ENCODE peak calls at places on chromosomes 12 and 14, in six cellular contexts. One of them, this sample, is unnamed.

GRCh38 chr12:100267603-100268281 is 765 bp downstream of the SCYL2 start:
- DNase-seq in IMR-90: peak
- DNase-seq in CD8-positive, alpha-beta T cell: no peak
- DNase-seq in right atrium auricular region: no peak
- DNase-seq in osteoblast: no peak
- DNase-seq in fibroblast of the aortic adventitia: peak
- DNase-seq in this sample: peak

GRCh38 chr14:99568567-99569560 is 35.1 kb downstream of the CCDC85C start:
- DNase-seq in IMR-90: peak
- DNase-seq in CD8-positive, alpha-beta T cell: no peak
- DNase-seq in right atrium auricular region: peak
- DNase-seq in osteoblast: peak
- DNase-seq in fibroblast of the aortic adventitia: peak
- DNase-seq in this sample: no peak

GRCh38 chr12:97637770-97638169 is 175.2 kb downstream of the RMST start:
- DNase-seq in IMR-90: no peak
- DNase-seq in CD8-positive, alpha-beta T cell: no peak
- DNase-seq in right atrium auricular region: no peak
- DNase-seq in osteoblast: no peak
- DNase-seq in fibroblast of the aortic adventitia: no peak
- DNase-seq in this sample: no peak

GRCh38 chr12:62716037-62716436 is 218.9 kb downstream of the PPM1H start:
- DNase-seq in IMR-90: no peak
- DNase-seq in CD8-positive, alpha-beta T cell: no peak
- DNase-seq in right atrium auricular region: no peak
- DNase-seq in osteoblast: no peak
- DNase-seq in fibroblast of the aortic adventitia: no peak
- DNase-seq in this sample: no peak

GRCh38 chr14:73895939-73896338 is 9.3 kb downstream of the ZNF410 start:
- DNase-seq in IMR-90: no peak
- DNase-seq in CD8-positive, alpha-beta T cell: no peak
- DNase-seq in right atrium auricular region: no peak
- DNase-seq in osteoblast: no peak
- DNase-seq in fibroblast of the aortic adventitia: no peak
- DNase-seq in this sample: no peak

GRCh38 chr12:68387338-68387737 is 55.2 kb upstream of the MDM1 start:
- DNase-seq in IMR-90: no peak
- DNase-seq in CD8-positive, alpha-beta T cell: no peak
- DNase-seq in right atrium auricular region: no peak
- DNase-seq in osteoblast: no peak
- DNase-seq in fibroblast of the aortic adventitia: no peak
- DNase-seq in this sample: no peak

GRCh38 chr14:32702571-32702970 is 236.1 kb upstream of the NPAS3 start:
- DNase-seq in IMR-90: no peak
- DNase-seq in CD8-positive, alpha-beta T cell: no peak
- DNase-seq in right atrium auricular region: peak
- DNase-seq in osteoblast: no peak
- DNase-seq in fibroblast of the aortic adventitia: peak
- DNase-seq in this sample: peak

GRCh38 chr12:10213168-10214130 is 772 bp downstream of the GABARAPL1 start:
- DNase-seq in IMR-90: peak
- DNase-seq in CD8-positive, alpha-beta T cell: peak
- DNase-seq in right atrium auricular region: peak
- DNase-seq in osteoblast: peak
- DNase-seq in fibroblast of the aortic adventitia: peak
- DNase-seq in this sample: peak

GRCh38 chr12:71846322-71846940 is 6.9 kb downstream of the TBC1D15 start:
- DNase-seq in IMR-90: peak
- DNase-seq in CD8-positive, alpha-beta T cell: no peak
- DNase-seq in right atrium auricular region: no peak
- DNase-seq in osteoblast: peak
- DNase-seq in fibroblast of the aortic adventitia: peak
- DNase-seq in this sample: no peak

GRCh38 chr12:108731105-108731865 is at the start of gene CORO1C:
- DNase-seq in IMR-90: peak
- DNase-seq in CD8-positive, alpha-beta T cell: peak
- DNase-seq in right atrium auricular region: peak
- DNase-seq in osteoblast: peak
- DNase-seq in fibroblast of the aortic adventitia: peak
- DNase-seq in this sample: peak

GRCh38 chr14:88546621-88547385 is 8.0 kb downstream of the PTPN21 start:
- DNase-seq in IMR-90: peak
- DNase-seq in CD8-positive, alpha-beta T cell: no peak
- DNase-seq in right atrium auricular region: no peak
- DNase-seq in osteoblast: peak
- DNase-seq in fibroblast of the aortic adventitia: no peak
- DNase-seq in this sample: no peak

GRCh38 chr12:47717046-47717442 is 8.2 kb downstream of the ENDOU start:
- DNase-seq in IMR-90: no peak
- DNase-seq in CD8-positive, alpha-beta T cell: no peak
- DNase-seq in right atrium auricular region: no peak
- DNase-seq in osteoblast: peak
- DNase-seq in fibroblast of the aortic adventitia: no peak
- DNase-seq in this sample: no peak

GRCh38 chr12:94163850-94164249 is 15.5 kb downstream of the PLXNC1 start:
- DNase-seq in IMR-90: no peak
- DNase-seq in CD8-positive, alpha-beta T cell: no peak
- DNase-seq in right atrium auricular region: no peak
- DNase-seq in osteoblast: no peak
- DNase-seq in fibroblast of the aortic adventitia: no peak
- DNase-seq in this sample: no peak

GRCh38 chr12:98754095-98754494 is 109.0 kb downstream of the APAF1 start:
- DNase-seq in IMR-90: peak
- DNase-seq in CD8-positive, alpha-beta T cell: no peak
- DNase-seq in right atrium auricular region: no peak
- DNase-seq in osteoblast: peak
- DNase-seq in fibroblast of the aortic adventitia: peak
- DNase-seq in this sample: peak

GRCh38 chr12:77087427-77087826 is 22.1 kb upstream of the E2F7 start:
- DNase-seq in IMR-90: peak
- DNase-seq in CD8-positive, alpha-beta T cell: no peak
- DNase-seq in right atrium auricular region: no peak
- DNase-seq in osteoblast: peak
- DNase-seq in fibroblast of the aortic adventitia: peak
- DNase-seq in this sample: no peak

GRCh38 chr14:88825078-88825458 is 617 bp downstream of the TTC8 start:
- DNase-seq in IMR-90: peak
- DNase-seq in CD8-positive, alpha-beta T cell: no peak
- DNase-seq in right atrium auricular region: no peak
- DNase-seq in osteoblast: peak
- DNase-seq in fibroblast of the aortic adventitia: peak
- DNase-seq in this sample: no peak

GRCh38 chr12:851913-852312 is 97.6 kb downstream of the RAD52 start:
- DNase-seq in IMR-90: peak
- DNase-seq in CD8-positive, alpha-beta T cell: no peak
- DNase-seq in right atrium auricular region: no peak
- DNase-seq in osteoblast: no peak
- DNase-seq in fibroblast of the aortic adventitia: peak
- DNase-seq in this sample: no peak

GRCh38 chr12:120121766-120122293 is 5.3 kb upstream of the RAB35 start:
- DNase-seq in IMR-90: peak
- DNase-seq in CD8-positive, alpha-beta T cell: no peak
- DNase-seq in right atrium auricular region: no peak
- DNase-seq in osteoblast: no peak
- DNase-seq in fibroblast of the aortic adventitia: no peak
- DNase-seq in this sample: peak

GRCh38 chr12:74328623-74329022 is 209.0 kb upstream of the ATXN7L3B start:
- DNase-seq in IMR-90: no peak
- DNase-seq in CD8-positive, alpha-beta T cell: no peak
- DNase-seq in right atrium auricular region: no peak
- DNase-seq in osteoblast: no peak
- DNase-seq in fibroblast of the aortic adventitia: no peak
- DNase-seq in this sample: no peak

GRCh38 chr12:121239335-121239678 is 29.4 kb downstream of the P2RX4 start:
- DNase-seq in IMR-90: no peak
- DNase-seq in CD8-positive, alpha-beta T cell: no peak
- DNase-seq in right atrium auricular region: no peak
- DNase-seq in osteoblast: no peak
- DNase-seq in fibroblast of the aortic adventitia: no peak
- DNase-seq in this sample: no peak

GRCh38 chr12:27176765-27177164 is 67.3 kb upstream of the STK38L start:
- DNase-seq in IMR-90: peak
- DNase-seq in CD8-positive, alpha-beta T cell: no peak
- DNase-seq in right atrium auricular region: no peak
- DNase-seq in osteoblast: peak
- DNase-seq in fibroblast of the aortic adventitia: peak
- DNase-seq in this sample: no peak

GRCh38 chr12:58917699-58918334 is 2.5 kb downstream of the LRIG3 start:
- DNase-seq in IMR-90: no peak
- DNase-seq in CD8-positive, alpha-beta T cell: no peak
- DNase-seq in right atrium auricular region: no peak
- DNase-seq in osteoblast: no peak
- DNase-seq in fibroblast of the aortic adventitia: no peak
- DNase-seq in this sample: peak

GRCh38 chr14:61438860-61439765 is 117.7 kb downstream of the PRKCH start:
- DNase-seq in IMR-90: peak
- DNase-seq in CD8-positive, alpha-beta T cell: no peak
- DNase-seq in right atrium auricular region: peak
- DNase-seq in osteoblast: peak
- DNase-seq in fibroblast of the aortic adventitia: peak
- DNase-seq in this sample: peak

GRCh38 chr12:55707841-55708694 is at the start of gene ITGA7:
- DNase-seq in IMR-90: no peak
- DNase-seq in CD8-positive, alpha-beta T cell: no peak
- DNase-seq in right atrium auricular region: no peak
- DNase-seq in osteoblast: peak
- DNase-seq in fibroblast of the aortic adventitia: no peak
- DNase-seq in this sample: peak

GRCh38 chr14:59126714-59127436 is 61.6 kb upstream of the DAAM1 start:
- DNase-seq in IMR-90: peak
- DNase-seq in CD8-positive, alpha-beta T cell: no peak
- DNase-seq in right atrium auricular region: no peak
- DNase-seq in osteoblast: peak
- DNase-seq in fibroblast of the aortic adventitia: peak
- DNase-seq in this sample: peak

GRCh38 chr12:127230843-127231260 is 1036.1 kb upstream of the TMEM132C start:
- DNase-seq in IMR-90: peak
- DNase-seq in CD8-positive, alpha-beta T cell: no peak
- DNase-seq in right atrium auricular region: no peak
- DNase-seq in osteoblast: no peak
- DNase-seq in fibroblast of the aortic adventitia: peak
- DNase-seq in this sample: no peak

GRCh38 chr12:22100952-22101748 is 55.1 kb downstream of the CMAS start:
- DNase-seq in IMR-90: peak
- DNase-seq in CD8-positive, alpha-beta T cell: no peak
- DNase-seq in right atrium auricular region: peak
- DNase-seq in osteoblast: no peak
- DNase-seq in fibroblast of the aortic adventitia: peak
- DNase-seq in this sample: peak

GRCh38 chr14:87522575-87522974 is 470.4 kb downstream of the GALC start:
- DNase-seq in IMR-90: no peak
- DNase-seq in CD8-positive, alpha-beta T cell: no peak
- DNase-seq in right atrium auricular region: no peak
- DNase-seq in osteoblast: no peak
- DNase-seq in fibroblast of the aortic adventitia: no peak
- DNase-seq in this sample: no peak

GRCh38 chr12:83864064-83864463 is 1048.5 kb downstream of the SLC6A15 start:
- DNase-seq in IMR-90: no peak
- DNase-seq in CD8-positive, alpha-beta T cell: no peak
- DNase-seq in right atrium auricular region: no peak
- DNase-seq in osteoblast: no peak
- DNase-seq in fibroblast of the aortic adventitia: no peak
- DNase-seq in this sample: no peak

GRCh38 chr12:85310456-85311076 is 30.5 kb downstream of the ALX1 start:
- DNase-seq in IMR-90: peak
- DNase-seq in CD8-positive, alpha-beta T cell: no peak
- DNase-seq in right atrium auricular region: no peak
- DNase-seq in osteoblast: no peak
- DNase-seq in fibroblast of the aortic adventitia: peak
- DNase-seq in this sample: no peak
- TF ChIP-seq CTCF in IMR-90: peak
- TF ChIP-seq CTCF in CD8-positive, alpha-beta T cell: peak
- TF ChIP-seq CTCF in right atrium auricular region: no peak
- TF ChIP-seq CTCF in osteoblast: peak
- TF ChIP-seq CTCF in fibroblast of the aortic adventitia: peak
- TF ChIP-seq CTCF in this sample: no peak

DNA sequence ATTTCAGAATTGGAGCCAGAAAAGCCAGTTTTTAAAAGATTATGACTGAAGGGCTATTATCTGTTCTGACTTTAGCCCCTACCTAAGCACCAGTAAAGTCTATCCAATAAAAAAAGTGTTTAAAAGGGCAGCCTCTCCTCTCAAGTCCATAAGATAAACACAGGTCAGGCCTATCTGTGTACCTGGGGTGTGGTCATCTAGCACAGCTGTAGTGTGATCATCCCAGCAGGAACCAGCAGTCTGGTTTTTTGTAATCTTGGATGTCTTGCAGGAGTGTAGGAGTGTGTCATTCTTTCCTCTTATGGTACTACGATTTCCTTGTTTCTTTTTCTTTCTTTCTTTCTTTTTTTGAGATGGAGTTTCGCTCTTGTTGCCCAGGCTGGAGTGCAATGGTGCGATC is 6.5 kb downstream of the APPL2 start:
- DNase-seq in IMR-90: peak
- DNase-seq in CD8-positive, alpha-beta T cell: no peak
- DNase-seq in right atrium auricular region: no peak
- DNase-seq in osteoblast: no peak
- DNase-seq in fibroblast of the aortic adventitia: no peak
- DNase-seq in this sample: no peak
- TF ChIP-seq CTCF in IMR-90: no peak
- TF ChIP-seq CTCF in CD8-positive, alpha-beta T cell: no peak
- TF ChIP-seq CTCF in right atrium auricular region: no peak
- TF ChIP-seq CTCF in osteoblast: no peak
- TF ChIP-seq CTCF in fibroblast of the aortic adventitia: no peak
- TF ChIP-seq CTCF in this sample: no peak

GRCh38 chr14:24279301-24280186 is 8.1 kb upstream of the RABGGTA start:
- DNase-seq in IMR-90: no peak
- DNase-seq in CD8-positive, alpha-beta T cell: no peak
- DNase-seq in right atrium auricular region: no peak
- DNase-seq in osteoblast: peak
- DNase-seq in fibroblast of the aortic adventitia: no peak
- DNase-seq in this sample: peak
- TF ChIP-seq CTCF in IMR-90: peak
- TF ChIP-seq CTCF in CD8-positive, alpha-beta T cell: peak
- TF ChIP-seq CTCF in right atrium auricular region: peak
- TF ChIP-seq CTCF in osteoblast: peak
- TF ChIP-seq CTCF in fibroblast of the aortic adventitia: no peak
- TF ChIP-seq CTCF in this sample: peak

DNA sequence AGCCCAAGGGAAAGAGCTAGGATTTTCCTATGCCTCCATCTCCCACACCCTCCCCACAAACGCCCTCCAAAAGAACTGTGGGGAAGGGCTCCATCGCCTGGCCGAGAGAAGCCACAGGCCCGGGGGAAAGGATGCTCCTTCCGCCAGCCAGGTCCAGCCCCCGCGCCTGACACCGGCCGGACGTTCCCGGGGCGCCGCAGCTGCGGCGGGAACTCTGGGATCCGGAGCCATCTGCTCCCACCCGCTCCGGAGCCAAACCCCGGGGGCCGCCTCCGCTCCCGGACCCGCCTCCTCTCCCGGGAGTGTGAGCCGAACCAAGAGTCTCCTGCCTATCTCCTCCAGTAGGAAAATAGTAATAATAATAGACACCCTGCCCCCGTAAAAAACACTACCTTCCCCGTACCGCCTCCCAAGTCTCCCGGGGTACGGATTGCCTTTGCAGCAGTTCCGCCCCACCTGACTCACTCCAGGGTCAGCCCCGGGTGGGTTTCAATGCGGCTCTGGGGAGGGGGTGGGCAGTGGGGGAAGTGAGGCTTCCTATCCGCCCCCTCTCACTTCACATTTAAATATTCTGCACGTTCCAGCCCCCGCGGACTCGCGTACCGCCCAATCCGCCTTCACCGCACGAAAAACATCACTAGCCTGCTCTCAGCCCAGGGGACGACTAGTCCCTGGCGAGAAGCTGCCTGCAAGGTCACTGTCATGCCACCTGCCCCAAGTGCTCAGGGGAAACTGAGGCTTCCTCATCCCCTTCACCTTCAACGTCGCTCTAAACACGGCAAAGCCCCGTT is 2.4 kb downstream of the AGAP2 start:
- DNase-seq in IMR-90: peak
- DNase-seq in CD8-positive, alpha-beta T cell: no peak
- DNase-seq in right atrium auricular region: no peak
- DNase-seq in osteoblast: peak
- DNase-seq in fibroblast of the aortic adventitia: no peak
- DNase-seq in this sample: no peak
- TF ChIP-seq CTCF in IMR-90: peak
- TF ChIP-seq CTCF in CD8-positive, alpha-beta T cell: no peak
- TF ChIP-seq CTCF in right atrium auricular region: no peak
- TF ChIP-seq CTCF in osteoblast: peak
- TF ChIP-seq CTCF in fibroblast of the aortic adventitia: peak
- TF ChIP-seq CTCF in this sample: no peak

This sample was measured in GM20000.